ENCODE peak calls at places on chromosomes 16 and 17, in nine cellular contexts. One of them, this sample, is unnamed.

GRCh38 chr17:17849863-17850373 is 13.1 kb upstream of the SREBF1 start:
- DNase-seq in PC-3: peak
- DNase-seq in fibroblast of lung: peak
- DNase-seq in coronary artery: no peak
- DNase-seq in IMR-90: peak
- DNase-seq in AG09319: no peak
- DNase-seq in psoas muscle: peak
- DNase-seq in H9: peak
- DNase-seq in MM.1S: no peak
- DNase-seq in this sample: no peak

GRCh38 chr17:47289302-47289701 is 34.5 kb upstream of the EFCAB13 start:
- DNase-seq in MM.1S: no peak
- DNase-seq in H9: no peak
- DNase-seq in IMR-90: no peak
- DNase-seq in fibroblast of lung: no peak
- DNase-seq in coronary artery: no peak
- DNase-seq in AG09319: no peak
- DNase-seq in psoas muscle: no peak
- DNase-seq in PC-3: no peak
- DNase-seq in this sample: no peak

GRCh38 chr17:3794890-3795757 is 5.9 kb downstream of the ITGAE start:
- DNase-seq in PC-3: no peak
- DNase-seq in fibroblast of lung: no peak
- DNase-seq in psoas muscle: no peak
- DNase-seq in H9: no peak
- DNase-seq in MM.1S: no peak
- DNase-seq in coronary artery: no peak
- DNase-seq in IMR-90: peak
- DNase-seq in AG09319: no peak
- DNase-seq in this sample: peak

GRCh38 chr16:212999-213398 is 16.2 kb downstream of the LUC7L start:
- DNase-seq in MM.1S: no peak
- DNase-seq in PC-3: no peak
- DNase-seq in psoas muscle: no peak
- DNase-seq in IMR-90: peak
- DNase-seq in coronary artery: no peak
- DNase-seq in AG09319: no peak
- DNase-seq in H9: no peak
- DNase-seq in fibroblast of lung: no peak
- DNase-seq in this sample: no peak

GRCh38 chr16:11152205-11152604 is 103.8 kb downstream of the SOCS1 start:
- DNase-seq in fibroblast of lung: no peak
- DNase-seq in MM.1S: no peak
- DNase-seq in AG09319: no peak
- DNase-seq in PC-3: no peak
- DNase-seq in psoas muscle: no peak
- DNase-seq in H9: no peak
- DNase-seq in IMR-90: no peak
- DNase-seq in coronary artery: no peak
- DNase-seq in this sample: no peak

GRCh38 chr17:81489986-81490598 is 22.5 kb downstream of the ACTG1 start:
- DNase-seq in PC-3: no peak
- DNase-seq in IMR-90: no peak
- DNase-seq in psoas muscle: no peak
- DNase-seq in coronary artery: no peak
- DNase-seq in MM.1S: no peak
- DNase-seq in H9: no peak
- DNase-seq in AG09319: no peak
- DNase-seq in fibroblast of lung: no peak
- DNase-seq in this sample: no peak

GRCh38 chr17:77418609-77419008 is 277.8 kb downstream of the SEC14L1 start:
- DNase-seq in PC-3: no peak
- DNase-seq in H9: no peak
- DNase-seq in fibroblast of lung: no peak
- DNase-seq in IMR-90: no peak
- DNase-seq in AG09319: no peak
- DNase-seq in MM.1S: no peak
- DNase-seq in psoas muscle: no peak
- DNase-seq in coronary artery: no peak
- DNase-seq in this sample: no peak

GRCh38 chr16:11175850-11176341 is 80.1 kb downstream of the SOCS1 start:
- DNase-seq in PC-3: no peak
- DNase-seq in coronary artery: no peak
- DNase-seq in H9: no peak
- DNase-seq in IMR-90: no peak
- DNase-seq in fibroblast of lung: no peak
- DNase-seq in psoas muscle: no peak
- DNase-seq in AG09319: no peak
- DNase-seq in MM.1S: no peak
- DNase-seq in this sample: no peak

GRCh38 chr16:79381552-79382042 is 218.9 kb downstream of the MAF start:
- DNase-seq in IMR-90: no peak
- DNase-seq in fibroblast of lung: peak
- DNase-seq in H9: no peak
- DNase-seq in coronary artery: no peak
- DNase-seq in PC-3: no peak
- DNase-seq in psoas muscle: no peak
- DNase-seq in MM.1S: no peak
- DNase-seq in AG09319: no peak
- DNase-seq in this sample: no peak

GRCh38 chr17:16282522-16282921 is 65.5 kb downstream of the PIGL start:
- DNase-seq in fibroblast of lung: peak
- DNase-seq in IMR-90: peak
- DNase-seq in H9: no peak
- DNase-seq in psoas muscle: no peak
- DNase-seq in PC-3: peak
- DNase-seq in coronary artery: no peak
- DNase-seq in AG09319: no peak
- DNase-seq in MM.1S: no peak
- DNase-seq in this sample: peak

GRCh38 chr16:75236736-75237397 is 14.6 kb downstream of the BCAR1 start:
- DNase-seq in fibroblast of lung: no peak
- DNase-seq in H9: peak
- DNase-seq in psoas muscle: peak
- DNase-seq in IMR-90: no peak
- DNase-seq in MM.1S: no peak
- DNase-seq in coronary artery: no peak
- DNase-seq in AG09319: no peak
- DNase-seq in PC-3: no peak
- DNase-seq in this sample: no peak

GRCh38 chr17:16415031-16415924 is at the start of gene TRPV2:
- DNase-seq in psoas muscle: no peak
- DNase-seq in H9: peak
- DNase-seq in PC-3: peak
- DNase-seq in fibroblast of lung: no peak
- DNase-seq in IMR-90: no peak
- DNase-seq in AG09319: no peak
- DNase-seq in coronary artery: no peak
- DNase-seq in MM.1S: peak
- DNase-seq in this sample: no peak

GRCh38 chr16:84198401-84198800 is 7.4 kb downstream of the ADAD2 start:
- DNase-seq in coronary artery: no peak
- DNase-seq in MM.1S: no peak
- DNase-seq in AG09319: peak
- DNase-seq in psoas muscle: no peak
- DNase-seq in H9: no peak
- DNase-seq in PC-3: peak
- DNase-seq in IMR-90: peak
- DNase-seq in fibroblast of lung: peak
- DNase-seq in this sample: peak

GRCh38 chr17:15261063-15261817 is 3.9 kb downstream of the PMP22 start:
- DNase-seq in IMR-90: peak
- DNase-seq in PC-3: peak
- DNase-seq in MM.1S: no peak
- DNase-seq in coronary artery: peak
- DNase-seq in psoas muscle: peak
- DNase-seq in H9: peak
- DNase-seq in fibroblast of lung: peak
- DNase-seq in AG09319: no peak
- DNase-seq in this sample: peak
- TF ChIP-seq CTCF in IMR-90: peak
- TF ChIP-seq CTCF in PC-3: no peak
- TF ChIP-seq CTCF in MM.1S: no peak
- TF ChIP-seq CTCF in coronary artery: peak
- TF ChIP-seq CTCF in psoas muscle: no peak
- TF ChIP-seq CTCF in H9: peak
- TF ChIP-seq CTCF in fibroblast of lung: no peak
- TF ChIP-seq CTCF in AG09319: no peak
- TF ChIP-seq CTCF in this sample: peak

DNA sequence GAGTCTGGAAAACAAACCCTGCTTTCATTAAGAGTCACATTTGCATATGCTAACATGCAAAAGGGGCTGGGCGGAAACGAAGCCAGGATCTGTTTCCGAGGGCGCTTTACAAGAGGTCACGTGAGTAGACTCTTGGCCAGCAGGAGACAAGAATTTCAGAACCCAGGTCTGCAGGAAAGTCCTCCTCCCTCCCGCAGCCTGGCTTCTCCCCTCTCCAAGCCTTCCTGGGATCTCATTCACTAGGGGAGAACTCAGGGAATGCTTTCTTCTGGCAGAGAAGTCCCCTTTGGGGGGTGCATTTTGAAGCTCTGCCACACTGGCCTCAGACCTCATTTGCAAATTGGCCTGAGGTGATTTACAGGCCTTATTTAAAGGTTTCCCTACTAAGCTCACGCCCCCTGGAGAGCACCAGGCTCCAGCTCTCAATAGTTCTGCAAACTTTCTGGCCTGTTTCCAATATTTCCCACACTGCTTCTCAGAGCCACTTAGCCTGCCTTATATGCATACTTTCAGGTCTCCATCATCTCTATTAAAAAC is 57.2 kb upstream of the CACNG5 start:
- DNase-seq in AG09319: no peak
- DNase-seq in H9: peak
- DNase-seq in PC-3: no peak
- DNase-seq in MM.1S: no peak
- DNase-seq in IMR-90: peak
- DNase-seq in fibroblast of lung: no peak
- DNase-seq in coronary artery: no peak
- DNase-seq in psoas muscle: no peak
- DNase-seq in this sample: no peak
- TF ChIP-seq CTCF in AG09319: no peak
- TF ChIP-seq CTCF in H9: no peak
- TF ChIP-seq CTCF in PC-3: no peak
- TF ChIP-seq CTCF in MM.1S: no peak
- TF ChIP-seq CTCF in IMR-90: no peak
- TF ChIP-seq CTCF in fibroblast of lung: no peak
- TF ChIP-seq CTCF in coronary artery: no peak
- TF ChIP-seq CTCF in psoas muscle: no peak
- TF ChIP-seq CTCF in this sample: no peak

GRCh38 chr16:8905168-8905762 is 23.1 kb downstream of the LITAFD start:
- DNase-seq in H9: no peak
- DNase-seq in IMR-90: peak
- DNase-seq in PC-3: peak
- DNase-seq in coronary artery: no peak
- DNase-seq in fibroblast of lung: peak
- DNase-seq in AG09319: no peak
- DNase-seq in psoas muscle: no peak
- DNase-seq in MM.1S: peak
- DNase-seq in this sample: peak

GRCh38 chr16:8908779-8909468 is 26.8 kb downstream of the LITAFD start:
- DNase-seq in fibroblast of lung: no peak
- DNase-seq in MM.1S: peak
- DNase-seq in PC-3: peak
- DNase-seq in psoas muscle: no peak
- DNase-seq in IMR-90: no peak
- DNase-seq in AG09319: no peak
- DNase-seq in H9: no peak
- DNase-seq in coronary artery: no peak
- DNase-seq in this sample: no peak

GRCh38 chr16:8904018-8904430 is 21.9 kb downstream of the LITAFD start:
- DNase-seq in psoas muscle: no peak
- DNase-seq in fibroblast of lung: no peak
- DNase-seq in H9: no peak
- DNase-seq in AG09319: no peak
- DNase-seq in IMR-90: no peak
- DNase-seq in MM.1S: no peak
- DNase-seq in PC-3: no peak
- DNase-seq in coronary artery: no peak
- DNase-seq in this sample: no peak

GRCh38 chr16:8907096-8907495 is 24.9 kb downstream of the LITAFD start:
- DNase-seq in IMR-90: no peak
- DNase-seq in AG09319: no peak
- DNase-seq in psoas muscle: no peak
- DNase-seq in coronary artery: no peak
- DNase-seq in H9: no peak
- DNase-seq in fibroblast of lung: no peak
- DNase-seq in MM.1S: no peak
- DNase-seq in PC-3: no peak
- DNase-seq in this sample: no peak

GRCh38 chr16:8905795-8906591 is 23.8 kb downstream of the LITAFD start:
- DNase-seq in coronary artery: no peak
- DNase-seq in MM.1S: no peak
- DNase-seq in IMR-90: no peak
- DNase-seq in psoas muscle: no peak
- DNase-seq in AG09319: no peak
- DNase-seq in H9: peak
- DNase-seq in PC-3: no peak
- DNase-seq in fibroblast of lung: no peak
- DNase-seq in this sample: no peak
- TF ChIP-seq CTCF in coronary artery: no peak
- TF ChIP-seq CTCF in MM.1S: peak
- TF ChIP-seq CTCF in IMR-90: no peak
- TF ChIP-seq CTCF in psoas muscle: peak
- TF ChIP-seq CTCF in AG09319: peak
- TF ChIP-seq CTCF in H9: peak
- TF ChIP-seq CTCF in PC-3: peak
- TF ChIP-seq CTCF in fibroblast of lung: peak
- TF ChIP-seq CTCF in this sample: peak

GRCh38 chr17:63647936-63648335 is 25.7 kb downstream of the MAP3K3 start:
- DNase-seq in PC-3: no peak
- DNase-seq in coronary artery: no peak
- DNase-seq in IMR-90: no peak
- DNase-seq in psoas muscle: no peak
- DNase-seq in MM.1S: no peak
- DNase-seq in H9: peak
- DNase-seq in fibroblast of lung: no peak
- DNase-seq in AG09319: no peak
- DNase-seq in this sample: no peak

GRCh38 chr17:63647065-63647725 is 25.0 kb downstream of the MAP3K3 start:
- DNase-seq in fibroblast of lung: no peak
- DNase-seq in coronary artery: no peak
- DNase-seq in H9: no peak
- DNase-seq in IMR-90: peak
- DNase-seq in MM.1S: no peak
- DNase-seq in AG09319: no peak
- DNase-seq in PC-3: peak
- DNase-seq in psoas muscle: no peak
- DNase-seq in this sample: peak

GRCh38 chr17:63646492-63646815 is 24.2 kb downstream of the MAP3K3 start:
- DNase-seq in fibroblast of lung: no peak
- DNase-seq in MM.1S: peak
- DNase-seq in coronary artery: no peak
- DNase-seq in H9: no peak
- DNase-seq in PC-3: no peak
- DNase-seq in AG09319: no peak
- DNase-seq in psoas muscle: no peak
- DNase-seq in IMR-90: no peak
- DNase-seq in this sample: no peak

GRCh38 chr17:63649813-63650212 is 27.6 kb downstream of the MAP3K3 start:
- DNase-seq in coronary artery: no peak
- DNase-seq in H9: no peak
- DNase-seq in PC-3: no peak
- DNase-seq in MM.1S: no peak
- DNase-seq in fibroblast of lung: no peak
- DNase-seq in AG09319: no peak
- DNase-seq in psoas muscle: no peak
- DNase-seq in IMR-90: no peak
- DNase-seq in this sample: no peak

GRCh38 chr17:63645775-63646491 is 23.7 kb downstream of the MAP3K3 start:
- DNase-seq in PC-3: no peak
- DNase-seq in coronary artery: no peak
- DNase-seq in H9: no peak
- DNase-seq in AG09319: no peak
- DNase-seq in MM.1S: no peak
- DNase-seq in IMR-90: no peak
- DNase-seq in psoas muscle: no peak
- DNase-seq in fibroblast of lung: no peak
- DNase-seq in this sample: peak
- TF ChIP-seq CTCF in PC-3: no peak
- TF ChIP-seq CTCF in coronary artery: no peak
- TF ChIP-seq CTCF in H9: no peak
- TF ChIP-seq CTCF in AG09319: no peak
- TF ChIP-seq CTCF in MM.1S: no peak
- TF ChIP-seq CTCF in IMR-90: no peak
- TF ChIP-seq CTCF in psoas muscle: no peak
- TF ChIP-seq CTCF in fibroblast of lung: no peak
- TF ChIP-seq CTCF in this sample: no peak

This sample was measured in HFFc6.